ENCODE peak calls at places on chromosome 3, in four cellular contexts. F, I, O and B are unnamed samples.

GRCh38 chr3:62785384-62785783 is 89.8 kb downstream of the CADPS start:
- DNase-seq in F (no peak), I (no peak), O (no peak), B (no peak)

GRCh38 chr3:190024912-190025311 is 95.8 kb downstream of the P3H2 start:
- DNase-seq in F (no peak), I (no peak), O (no peak), B (no peak)

GRCh38 chr3:187739125-187739560 is 6.1 kb downstream of the BCL6 start:
- DNase-seq in F (no peak), I (peak), O (no peak), B (no peak)

GRCh38 chr3:52432225-52432624 is 12.7 kb downstream of the SEMA3G start:
- DNase-seq in F (peak), I (no peak), O (no peak), B (no peak)

GRCh38 chr3:124768812-124769211 is 38.6 kb downstream of the UMPS start:
- DNase-seq in F (no peak), I (no peak), O (peak), B (no peak)

GRCh38 chr3:9669720-9670432 is 20.6 kb downstream of the MTMR14 start:
- DNase-seq in F (peak), I (no peak), O (no peak), B (peak)

GRCh38 chr3:155504682-155505081 is 211.2 kb upstream of the STRIT1 start:
- DNase-seq in F (no peak), I (no peak), O (no peak), B (no peak)

GRCh38 chr3:4862973-4863372 is 116.3 kb upstream of the BHLHE40 start:
- DNase-seq in F (no peak), I (no peak), O (no peak), B (no peak)

GRCh38 chr3:193620650-193621049 is 27.6 kb downstream of the OPA1 start:
- DNase-seq in F (no peak), I (no peak), O (no peak), B (no peak)

GRCh38 chr3:52798978-52799476 is 4.4 kb downstream of the ITIH3 start:
- DNase-seq in F (no peak), I (no peak), O (peak), B (no peak)

GRCh38 chr3:158918451-158918850 is 116.6 kb downstream of the MFSD1 start:
- DNase-seq in F (no peak), I (no peak), O (no peak), B (no peak)

GRCh38 chr3:124032351-124032880 is 40.5 kb upstream of the ROPN1 start:
- DNase-seq in F (peak), I (no peak), O (peak), B (no peak)

GRCh38 chr3:13081603-13082360 is 8.6 kb upstream of the IQSEC1 start:
- DNase-seq in F (no peak), I (no peak), O (no peak), B (no peak)

GRCh38 chr3:58586776-58587192 is 9.6 kb upstream of the FAM107A start:
- DNase-seq in F (no peak), I (no peak), O (no peak), B (no peak)

GRCh38 chr3:161914703-161915102 is 418.1 kb downstream of the OTOL1 start:
- DNase-seq in F (peak), I (no peak), O (peak), B (no peak)

GRCh38 chr3:28924744-28925360 is 356.0 kb upstream of the RBMS3 start:
- DNase-seq in F (no peak), I (no peak), O (no peak), B (no peak)

GRCh38 chr3:195100903-195101591 is 169.9 kb downstream of the XXYLT1 start:
- DNase-seq in F (no peak), I (no peak), O (no peak), B (peak)

GRCh38 chr3:106206165-106206564 is 337.4 kb upstream of the CBLB start:
- DNase-seq in F (no peak), I (no peak), O (no peak), B (no peak)

GRCh38 chr3:38397320-38397719 is 50.7 kb downstream of the XYLB start:
- DNase-seq in F (no peak), I (no peak), O (peak), B (peak)

GRCh38 chr3:158106773-158107461 is 697 bp upstream of the SHOX2 start:
- DNase-seq in F (no peak), I (no peak), O (peak), B (no peak)

GRCh38 chr3:101117981-101118380 is 124.8 kb upstream of the ABI3BP start:
- DNase-seq in F (no peak), I (no peak), O (no peak), B (no peak)

GRCh38 chr3:73467211-73467610 is 157.5 kb downstream of the PDZRN3 start:
- DNase-seq in F (no peak), I (no peak), O (no peak), B (no peak)

GRCh38 chr3:170027691-170028102 is 10.1 kb upstream of the GPR160 start:
- DNase-seq in F (no peak), I (no peak), O (no peak), B (no peak)

GRCh38 chr3:98343647-98344507 is 9.8 kb upstream of the OR5K4 start:
- DNase-seq in F (no peak), I (no peak), O (peak), B (no peak)